ENCODE peak calls at places on chromosome 17, in four cellular contexts. One of them, this sample, is unnamed.

GRCh38 chr17:71334041-71334781 is 786.6 kb upstream of the SOX9 start:
- DNase-seq in IMR-90: peak
- DNase-seq in neuronal stem cell: no peak
- DNase-seq in mesenchymal stem cell: no peak
- DNase-seq in this sample: no peak

GRCh38 chr17:77456951-77457548 is 316.3 kb downstream of the SEC14L1 start:
- DNase-seq in IMR-90: no peak
- DNase-seq in neuronal stem cell: no peak
- DNase-seq in mesenchymal stem cell: no peak
- DNase-seq in this sample: no peak

GRCh38 chr17:6995500-6996255 is at the start of gene ALOX12:
- DNase-seq in IMR-90: no peak
- DNase-seq in neuronal stem cell: no peak
- DNase-seq in mesenchymal stem cell: no peak
- DNase-seq in this sample: peak

GRCh38 chr17:34850964-34851363 is 110.3 kb downstream of the CCT6B start:
- DNase-seq in IMR-90: no peak
- DNase-seq in neuronal stem cell: no peak
- DNase-seq in mesenchymal stem cell: no peak
- DNase-seq in this sample: no peak

GRCh38 chr17:12664894-12665262 is 812 bp upstream of the MYOCD start:
- DNase-seq in IMR-90: no peak
- DNase-seq in neuronal stem cell: no peak
- DNase-seq in mesenchymal stem cell: no peak
- DNase-seq in this sample: no peak

GRCh38 chr17:70677783-70678647 is 508.7 kb downstream of the KCNJ2 start:
- DNase-seq in IMR-90: no peak
- DNase-seq in neuronal stem cell: no peak
- DNase-seq in mesenchymal stem cell: no peak
- DNase-seq in this sample: peak

GRCh38 chr17:13346081-13346533 is 255.6 kb downstream of the HS3ST3A1 start:
- DNase-seq in IMR-90: peak
- DNase-seq in neuronal stem cell: no peak
- DNase-seq in mesenchymal stem cell: peak
- DNase-seq in this sample: peak

GRCh38 chr17:41067281-41067680 is 1.6 kb upstream of the KRTAP2-4 start:
- DNase-seq in IMR-90: peak
- DNase-seq in neuronal stem cell: no peak
- DNase-seq in mesenchymal stem cell: no peak
- DNase-seq in this sample: no peak

GRCh38 chr17:79046501-79047280 is 22.7 kb downstream of the C1QTNF1 start:
- DNase-seq in IMR-90: no peak
- DNase-seq in neuronal stem cell: no peak
- DNase-seq in mesenchymal stem cell: no peak
- DNase-seq in this sample: no peak

GRCh38 chr17:42803074-42803883 is 4.6 kb downstream of the CNTD1 start:
- DNase-seq in IMR-90: peak
- DNase-seq in neuronal stem cell: no peak
- DNase-seq in mesenchymal stem cell: peak
- DNase-seq in this sample: no peak

GRCh38 chr17:28613916-28614315 is at the start of gene RSKR:
- DNase-seq in IMR-90: no peak
- DNase-seq in neuronal stem cell: no peak
- DNase-seq in mesenchymal stem cell: no peak
- DNase-seq in this sample: no peak

GRCh38 chr17:62091804-62092203 is 26.7 kb upstream of the MED13 start:
- DNase-seq in IMR-90: no peak
- DNase-seq in neuronal stem cell: no peak
- DNase-seq in mesenchymal stem cell: no peak
- DNase-seq in this sample: no peak

GRCh38 chr17:77076046-77076882 is 64.5 kb upstream of the SEC14L1 start:
- DNase-seq in IMR-90: peak
- DNase-seq in neuronal stem cell: no peak
- DNase-seq in mesenchymal stem cell: peak
- DNase-seq in this sample: no peak

GRCh38 chr17:71495420-71495819 is 625.4 kb upstream of the SOX9 start:
- DNase-seq in IMR-90: no peak
- DNase-seq in neuronal stem cell: no peak
- DNase-seq in mesenchymal stem cell: no peak
- DNase-seq in this sample: no peak

GRCh38 chr17:64002658-64003525 is 4.7 kb downstream of the PRR29 start:
- DNase-seq in IMR-90: no peak
- DNase-seq in neuronal stem cell: no peak
- DNase-seq in mesenchymal stem cell: no peak
- DNase-seq in this sample: peak

GRCh38 chr17:54172654-54173316 is 350.1 kb downstream of the KIF2B start:
- DNase-seq in IMR-90: no peak
- DNase-seq in neuronal stem cell: no peak
- DNase-seq in mesenchymal stem cell: peak
- DNase-seq in this sample: peak

GRCh38 chr17:68314916-68315535 is 23.7 kb downstream of the ARSG start:
- DNase-seq in IMR-90: no peak
- DNase-seq in neuronal stem cell: no peak
- DNase-seq in mesenchymal stem cell: no peak
- DNase-seq in this sample: no peak

GRCh38 chr17:80146121-80147034 is 550 bp downstream of the EIF4A3 start:
- DNase-seq in IMR-90: peak
- DNase-seq in neuronal stem cell: peak
- DNase-seq in mesenchymal stem cell: peak
- DNase-seq in this sample: no peak

GRCh38 chr17:75822119-75822799 is 21.9 kb downstream of the UNC13D start:
- DNase-seq in IMR-90: no peak
- DNase-seq in neuronal stem cell: no peak
- DNase-seq in mesenchymal stem cell: no peak
- DNase-seq in this sample: peak

GRCh38 chr17:45775148-45775547 is 9.0 kb upstream of the CRHR1 start:
- DNase-seq in IMR-90: no peak
- DNase-seq in neuronal stem cell: no peak
- DNase-seq in mesenchymal stem cell: no peak
- DNase-seq in this sample: no peak

GRCh38 chr17:2282297-2282873 is 21.2 kb downstream of the SMG6 start:
- DNase-seq in IMR-90: peak
- DNase-seq in neuronal stem cell: peak
- DNase-seq in mesenchymal stem cell: peak
- DNase-seq in this sample: peak

GRCh38 chr17:19317359-19318095 is 45.0 kb downstream of the B9D1 start:
- DNase-seq in IMR-90: peak
- DNase-seq in neuronal stem cell: peak
- DNase-seq in mesenchymal stem cell: peak
- DNase-seq in this sample: peak

GRCh38 chr17:61426482-61427304 is 25.5 kb upstream of the TBX4 start:
- DNase-seq in IMR-90: peak
- DNase-seq in neuronal stem cell: no peak
- DNase-seq in mesenchymal stem cell: no peak
- DNase-seq in this sample: no peak

GRCh38 chr17:67546578-67547527 is 169.8 kb downstream of the PITPNC1 start:
- DNase-seq in IMR-90: peak
- DNase-seq in neuronal stem cell: no peak
- DNase-seq in mesenchymal stem cell: peak
- DNase-seq in this sample: peak

GRCh38 chr17:5522476-5522875 is 36.1 kb downstream of the MIS12 start:
- DNase-seq in IMR-90: no peak
- DNase-seq in neuronal stem cell: no peak
- DNase-seq in mesenchymal stem cell: no peak
- DNase-seq in this sample: no peak

GRCh38 chr17:40772101-40772500 is at the start of gene KRT26:
- DNase-seq in IMR-90: no peak
- DNase-seq in neuronal stem cell: no peak
- DNase-seq in mesenchymal stem cell: no peak
- DNase-seq in this sample: no peak

GRCh38 chr17:62807812-62808575 is at the start of gene MARCHF10:
- DNase-seq in IMR-90: no peak
- DNase-seq in neuronal stem cell: peak
- DNase-seq in mesenchymal stem cell: no peak
- DNase-seq in this sample: peak

GRCh38 chr17:49708515-49709161 is 874 bp upstream of the SLC35B1 start:
- DNase-seq in IMR-90: no peak
- DNase-seq in neuronal stem cell: no peak
- DNase-seq in mesenchymal stem cell: no peak
- DNase-seq in this sample: peak

GRCh38 chr17:63833026-63833740 is 5.7 kb upstream of the FTSJ3 start:
- DNase-seq in IMR-90: no peak
- DNase-seq in neuronal stem cell: no peak
- DNase-seq in mesenchymal stem cell: no peak
- DNase-seq in this sample: no peak

GRCh38 chr17:57898487-57899311 is 48.9 kb upstream of the MRPS23 start:
- DNase-seq in IMR-90: peak
- DNase-seq in neuronal stem cell: peak
- DNase-seq in mesenchymal stem cell: peak
- DNase-seq in this sample: peak

GRCh38 chr17:7912927-7913524 is 3.1 kb downstream of the RNF227 start:
- DNase-seq in IMR-90: peak
- DNase-seq in neuronal stem cell: peak
- DNase-seq in mesenchymal stem cell: peak
- DNase-seq in this sample: peak

GRCh38 chr17:76735586-76736348 is 1.4 kb downstream of the SRSF2 start:
- DNase-seq in IMR-90: no peak
- DNase-seq in neuronal stem cell: no peak
- DNase-seq in mesenchymal stem cell: no peak
- DNase-seq in this sample: no peak

GRCh38 chr17:510223-510917 is 157.8 kb upstream of the RPH3AL start:
- DNase-seq in IMR-90: peak
- DNase-seq in neuronal stem cell: no peak
- DNase-seq in mesenchymal stem cell: no peak
- DNase-seq in this sample: no peak

GRCh38 chr17:511001-511690 is 158.5 kb upstream of the RPH3AL start:
- DNase-seq in IMR-90: peak
- DNase-seq in neuronal stem cell: no peak
- DNase-seq in mesenchymal stem cell: peak
- DNase-seq in this sample: no peak

GRCh38 chr17:512926-513325 is 160.3 kb upstream of the RPH3AL start:
- DNase-seq in IMR-90: peak
- DNase-seq in neuronal stem cell: no peak
- DNase-seq in mesenchymal stem cell: peak
- DNase-seq in this sample: no peak

GRCh38 chr17:512311-512710 is 159.7 kb upstream of the RPH3AL start:
- DNase-seq in IMR-90: no peak
- DNase-seq in neuronal stem cell: no peak
- DNase-seq in mesenchymal stem cell: no peak
- DNase-seq in this sample: no peak

DNA sequence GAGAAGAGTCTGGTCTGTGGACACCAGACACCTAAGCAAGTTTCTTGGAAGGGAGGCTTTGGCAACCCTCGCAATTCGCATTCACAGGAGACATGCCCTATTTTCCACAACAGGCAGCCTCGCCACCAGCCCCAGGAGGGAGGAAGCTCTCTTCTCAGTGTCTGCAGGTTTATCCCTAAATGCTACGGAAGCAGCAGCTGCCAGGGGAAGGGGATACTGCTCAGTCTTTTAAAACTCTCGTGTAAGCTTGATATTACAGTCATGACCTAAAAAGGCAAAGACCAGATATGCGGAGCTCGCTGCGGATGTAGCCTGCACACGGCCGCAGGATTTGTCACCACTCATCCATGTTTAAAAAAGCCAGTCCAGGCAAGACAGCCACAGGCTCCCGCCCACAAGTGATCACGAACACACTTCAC is 159.2 kb upstream of the RPH3AL start:
- DNase-seq in IMR-90: peak
- DNase-seq in neuronal stem cell: no peak
- DNase-seq in mesenchymal stem cell: peak
- DNase-seq in this sample: no peak
- H3K18ac ChIP-seq in IMR-90: peak
- H3K18ac ChIP-seq in neuronal stem cell: no peak
- H3K18ac ChIP-seq in mesenchymal stem cell: peak
- H3K18ac ChIP-seq in this sample: no peak

GRCh38 chr17:38906429-38907172 is 18.8 kb upstream of the LASP1NB start:
- DNase-seq in IMR-90: no peak
- DNase-seq in neuronal stem cell: no peak
- DNase-seq in mesenchymal stem cell: no peak
- DNase-seq in this sample: no peak

GRCh38 chr17:38898812-38899348 is 26.5 kb upstream of the LASP1NB start:
- DNase-seq in IMR-90: no peak
- DNase-seq in neuronal stem cell: no peak
- DNase-seq in mesenchymal stem cell: no peak
- DNase-seq in this sample: no peak

GRCh38 chr17:38905375-38905774 is 20.0 kb upstream of the LASP1NB start:
- DNase-seq in IMR-90: no peak
- DNase-seq in neuronal stem cell: no peak
- DNase-seq in mesenchymal stem cell: no peak
- DNase-seq in this sample: no peak

GRCh38 chr17:38904892-38905291 is 20.5 kb upstream of the LASP1NB start:
- DNase-seq in IMR-90: no peak
- DNase-seq in neuronal stem cell: no peak
- DNase-seq in mesenchymal stem cell: no peak
- DNase-seq in this sample: no peak

DNA sequence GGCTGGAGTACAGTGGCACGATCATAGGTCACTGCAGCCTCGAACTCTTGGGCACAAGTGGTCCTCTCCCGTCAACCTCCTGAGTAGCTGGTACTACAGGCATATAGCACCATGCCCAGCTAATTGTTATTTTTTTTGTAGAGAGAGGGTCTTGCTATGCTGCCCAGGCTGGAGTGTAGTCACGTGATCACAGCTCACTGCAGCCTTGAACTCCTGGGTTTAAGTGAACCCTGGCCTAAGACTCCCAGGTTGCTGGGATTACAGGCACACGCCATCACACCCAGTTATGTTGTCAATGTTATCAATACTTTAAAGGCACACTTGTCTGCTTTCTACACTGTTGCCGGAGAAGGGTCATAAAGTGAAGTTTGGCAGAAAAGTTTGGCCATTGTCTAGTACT is 22.0 kb upstream of the LASP1NB start:
- DNase-seq in IMR-90: no peak
- DNase-seq in neuronal stem cell: no peak
- DNase-seq in mesenchymal stem cell: no peak
- DNase-seq in this sample: no peak
- H3K18ac ChIP-seq in IMR-90: no peak
- H3K18ac ChIP-seq in neuronal stem cell: no peak
- H3K18ac ChIP-seq in mesenchymal stem cell: no peak
- H3K18ac ChIP-seq in this sample: no peak

DNA sequence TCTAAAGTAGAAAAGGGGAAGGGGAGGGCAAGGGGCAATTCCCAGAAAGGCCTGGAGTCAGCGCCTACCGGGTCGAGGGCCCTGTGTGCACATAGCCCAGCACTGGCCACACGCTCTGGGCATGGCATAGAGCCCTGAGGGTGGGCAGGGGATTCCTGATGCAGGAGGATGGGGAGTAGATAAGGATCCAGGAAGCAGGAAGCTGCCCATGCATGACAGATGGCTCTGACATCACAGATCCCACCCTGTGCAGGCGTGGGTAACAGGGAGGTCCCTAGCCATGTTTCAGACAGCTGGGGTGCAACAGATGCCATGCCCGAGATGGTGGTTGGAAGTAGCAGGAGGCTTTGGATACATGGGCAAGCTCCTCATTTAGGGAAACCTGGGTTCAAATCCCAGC is 56.0 kb upstream of the RPL38 start:
- DNase-seq in IMR-90: no peak
- DNase-seq in neuronal stem cell: no peak
- DNase-seq in mesenchymal stem cell: no peak
- DNase-seq in this sample: peak
- H3K18ac ChIP-seq in IMR-90: no peak
- H3K18ac ChIP-seq in neuronal stem cell: peak
- H3K18ac ChIP-seq in mesenchymal stem cell: no peak
- H3K18ac ChIP-seq in this sample: no peak

GRCh38 chr17:10127819-10128375 is 70.5 kb downstream of the GAS7 start:
- DNase-seq in IMR-90: peak
- DNase-seq in neuronal stem cell: no peak
- DNase-seq in mesenchymal stem cell: peak
- DNase-seq in this sample: no peak
- H3K18ac ChIP-seq in IMR-90: peak
- H3K18ac ChIP-seq in neuronal stem cell: peak
- H3K18ac ChIP-seq in mesenchymal stem cell: peak
- H3K18ac ChIP-seq in this sample: peak